ENCODE peak calls at places on chromosomes 7 and 10, in six cellular contexts. J is GM23248, A is PC-3, I is HCT116, L is SK-N-SH, M is MM.1S. Q is an unnamed sample.

GRCh38 chr10:49281461-49281860 is 17.5 kb upstream of the C10orf71 start:
- DNase-seq in L (peak; percentile 28), A (no peak), M (no peak), J (no peak), I (no peak), Q (peak; percentile 48)

GRCh38 chr10:100743626-100744135 is 1.7 kb upstream of the PAX2 start:
- DNase-seq in I (peak; percentile 80), M (peak; percentile 70), A (peak; percentile 50), J (peak; percentile 75), L (peak; percentile 85), Q (peak; percentile 81)

GRCh38 chr7:155132431-155132830 is 62.3 kb downstream of the HTR5A start:
- DNase-seq in A (no peak), J (no peak), L (no peak), M (no peak), I (no peak), Q (no peak)

GRCh38 chr10:59335497-59335896 is 26.9 kb downstream of the FAM13C start:
- DNase-seq in J (no peak), I (no peak), L (no peak), A (no peak), M (no peak), Q (no peak)

GRCh38 chr10:13809447-13809846 is 222.7 kb downstream of the PRPF18 start:
- DNase-seq in M (no peak), I (no peak), J (no peak), L (no peak), A (no peak), Q (peak; percentile 72)

GRCh38 chr7:18866359-18867036 is 250.9 kb downstream of the TWIST1 start:
- DNase-seq in A (peak; percentile 93), J (peak; percentile 100), M (no peak), L (no peak), I (peak; percentile 43), Q (no peak)

GRCh38 chr10:5447071-5447470 is 34.7 kb downstream of the NET1 start:
- DNase-seq in L (no peak), J (peak; percentile 75), M (peak; percentile 21), I (no peak), A (no peak), Q (no peak)

GRCh38 chr7:99314504-99314903 is 11.2 kb upstream of the ARPC1A start:
- DNase-seq in J (no peak), A (peak; percentile 68), L (no peak), I (no peak), M (no peak), Q (no peak)

GRCh38 chr7:25862993-25863726 is 288.8 kb upstream of the NFE2L3 start:
- DNase-seq in A (no peak), M (no peak), I (no peak), J (no peak), L (no peak), Q (no peak)

GRCh38 chr7:116075351-116076145 is 45.0 kb upstream of the TFEC start:
- DNase-seq in J (no peak), L (no peak), I (no peak), A (no peak), M (no peak), Q (no peak)

GRCh38 chr7:25148772-25149575 is 23.9 kb upstream of the CYCS start:
- DNase-seq in L (no peak), A (peak; percentile 6), I (no peak), M (no peak), J (peak; percentile 4), Q (no peak)

GRCh38 chr7:108973075-108973474 is 403.4 kb downstream of the DNAJB9 start:
- DNase-seq in A (no peak), I (peak; percentile 28), M (no peak), J (no peak), L (peak; percentile 41), Q (peak; percentile 46)

GRCh38 chr7:45461014-45461413 is 113.2 kb upstream of the ADCY1 start:
- DNase-seq in M (no peak), L (no peak), A (no peak), I (no peak), J (no peak), Q (no peak)

GRCh38 chr7:30470163-30470770 is 8.3 kb downstream of the NOD1 start:
- DNase-seq in A (no peak), M (no peak), L (no peak), J (peak; percentile 72), I (no peak), Q (no peak)

GRCh38 chr10:123681285-123681684 is 15.1 kb downstream of the GPR26 start:
- DNase-seq in M (no peak), I (no peak), J (no peak), L (no peak), A (no peak), Q (no peak)

GRCh38 chr7:157320607-157320979 is 16.2 kb upstream of the DNAJB6 start:
- DNase-seq in L (no peak), M (no peak), J (peak; percentile 31), A (no peak), I (no peak), Q (no peak)

GRCh38 chr10:100878291-100878910 is 34.4 kb upstream of the SLF2 start:
- DNase-seq in L (peak; percentile 80), I (peak; percentile 82), M (peak; percentile 45), J (peak; percentile 86), A (peak; percentile 71), Q (peak; percentile 91)

GRCh38 chr10:21496285-21497176 is 29.0 kb downstream of the SKIDA1 start:
- DNase-seq in A (peak; percentile 44), J (peak; percentile 72), M (peak; percentile 65), I (no peak), L (peak; percentile 81), Q (peak; percentile 84)
- TF ChIP-seq EZH2phosphoT487 in A (no peak), J (no peak), M (no peak), I (no peak), L (no peak), Q (no peak)

DNA sequence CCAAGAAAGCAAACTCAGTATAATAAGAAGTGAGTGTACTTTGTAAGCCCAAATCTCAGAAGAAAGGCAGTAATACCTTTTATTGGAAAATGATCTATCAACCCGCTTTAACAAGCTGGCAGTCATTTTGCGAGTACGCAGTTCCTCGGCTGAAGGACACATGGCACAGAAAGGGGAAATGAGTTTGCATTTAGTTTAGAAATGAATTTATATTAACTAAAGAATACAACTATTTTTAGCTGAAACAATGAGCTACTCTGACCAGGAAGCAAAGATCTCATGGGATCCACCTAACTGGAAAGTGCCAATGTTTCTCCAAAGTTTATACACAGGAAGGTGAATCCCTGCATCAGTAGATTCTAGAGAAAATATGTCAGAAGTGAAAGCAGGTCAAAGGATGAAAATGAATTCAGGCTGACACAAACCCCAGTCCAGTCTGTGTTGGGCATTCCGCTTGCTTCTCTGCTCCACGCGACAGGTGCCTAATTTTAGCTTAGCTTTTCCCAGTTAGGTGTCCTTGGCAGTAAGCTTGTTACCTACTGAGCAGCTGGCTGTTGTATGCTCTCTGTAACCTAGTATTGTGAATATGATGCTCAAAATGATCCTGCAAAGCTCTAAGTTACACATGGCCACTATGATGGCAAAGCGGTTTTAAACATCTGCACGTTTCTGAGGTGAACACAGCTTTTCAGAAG is 112.8 kb downstream of the LARP4B start:
- DNase-seq in M (no peak), L (no peak), J (no peak), I (no peak), A (no peak), Q (no peak)
- H3K9ac ChIP-seq in M (no peak overlapping the region), L (no peak overlapping the region), J (no peak overlapping the region), I (no peak overlapping the region), A (no peak overlapping the region), Q (no peak overlapping the region)

DNA sequence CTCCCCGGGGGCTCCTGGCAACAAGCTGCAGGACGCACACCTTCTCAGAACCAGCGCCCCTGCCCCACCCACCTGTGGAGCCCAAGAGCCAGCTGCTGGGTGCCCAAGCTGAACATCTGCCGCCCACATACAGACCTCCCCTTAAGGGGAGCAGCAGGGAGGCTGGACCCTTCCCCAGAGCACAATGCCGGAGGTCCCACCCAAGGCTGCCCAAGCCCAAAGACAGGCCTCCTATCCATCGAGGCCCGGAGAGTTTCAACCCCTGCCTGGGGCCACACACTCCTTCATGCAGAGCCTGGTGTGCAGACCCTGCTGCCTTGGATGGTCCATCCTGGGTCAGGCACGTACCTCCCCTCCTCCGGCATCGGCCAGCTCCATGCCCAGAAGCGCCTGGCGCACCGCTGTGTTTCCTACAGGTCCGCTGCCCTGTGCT is 48.7 kb downstream of the VIPR2 start:
- DNase-seq in M (no peak), I (no peak), A (no peak), J (no peak), L (no peak), Q (no peak)
- TF ChIP-seq EZH2phosphoT487 in M (no peak), I (no peak), A (no peak), J (no peak), L (no peak), Q (no peak)

GRCh38 chr7:665751-666453 is 60.6 kb upstream of the DNAAF5 start:
- DNase-seq in I (no peak), A (no peak), M (no peak), J (peak; percentile 35), L (peak; percentile 88), Q (peak; percentile 24)
- H3K9ac ChIP-seq in I (no peak overlapping the region), A (no peak overlapping the region), M (no peak overlapping the region), J (no peak overlapping the region), L (no peak overlapping the region), Q (no peak overlapping the region)

Q was measured in neural progenitor cell.